ENCODE peak calls at places on chromosomes 16 and 17, in eight cellular contexts. One of them, this sample, is unnamed.

GRCh38 chr17:40542562-40543411 is 22.5 kb downstream of the CCR7 start:
- DNase-seq in IMR-90: peak
- DNase-seq in fibroblast of lung: peak
- DNase-seq in neural progenitor cell: no peak
- DNase-seq in K562: no peak
- DNase-seq in uterus: peak
- DNase-seq in cardiac muscle cell: peak
- DNase-seq in gastrocnemius medialis: peak
- DNase-seq in this sample: no peak

GRCh38 chr17:965311-965989 is 14.1 kb downstream of the NXN start:
- DNase-seq in neural progenitor cell: no peak
- DNase-seq in IMR-90: peak
- DNase-seq in uterus: no peak
- DNase-seq in fibroblast of lung: peak
- DNase-seq in K562: no peak
- DNase-seq in gastrocnemius medialis: no peak
- DNase-seq in cardiac muscle cell: no peak
- DNase-seq in this sample: no peak

GRCh38 chr17:79619196-79619595 is 8.3 kb upstream of the RBFOX3 start:
- DNase-seq in gastrocnemius medialis: no peak
- DNase-seq in uterus: peak
- DNase-seq in K562: no peak
- DNase-seq in neural progenitor cell: no peak
- DNase-seq in IMR-90: no peak
- DNase-seq in fibroblast of lung: no peak
- DNase-seq in cardiac muscle cell: no peak
- DNase-seq in this sample: no peak

GRCh38 chr16:83971165-83972130 is 3.4 kb downstream of the NECAB2 start:
- DNase-seq in gastrocnemius medialis: no peak
- DNase-seq in cardiac muscle cell: no peak
- DNase-seq in uterus: no peak
- DNase-seq in K562: no peak
- DNase-seq in neural progenitor cell: peak
- DNase-seq in IMR-90: no peak
- DNase-seq in fibroblast of lung: no peak
- DNase-seq in this sample: no peak

GRCh38 chr17:39209317-39210092 is 9.4 kb downstream of the RPL19 start:
- DNase-seq in cardiac muscle cell: peak
- DNase-seq in K562: peak
- DNase-seq in uterus: peak
- DNase-seq in fibroblast of lung: peak
- DNase-seq in neural progenitor cell: peak
- DNase-seq in IMR-90: peak
- DNase-seq in gastrocnemius medialis: peak
- DNase-seq in this sample: no peak

GRCh38 chr17:18235743-18236256 is 10.4 kb downstream of the LLGL1 start:
- DNase-seq in cardiac muscle cell: peak
- DNase-seq in neural progenitor cell: no peak
- DNase-seq in K562: no peak
- DNase-seq in uterus: no peak
- DNase-seq in fibroblast of lung: peak
- DNase-seq in IMR-90: peak
- DNase-seq in gastrocnemius medialis: no peak
- DNase-seq in this sample: no peak

GRCh38 chr17:3766783-3767182 is 34.2 kb downstream of the ITGAE start:
- DNase-seq in cardiac muscle cell: no peak
- DNase-seq in K562: no peak
- DNase-seq in uterus: no peak
- DNase-seq in gastrocnemius medialis: no peak
- DNase-seq in IMR-90: no peak
- DNase-seq in neural progenitor cell: no peak
- DNase-seq in fibroblast of lung: no peak
- DNase-seq in this sample: no peak

GRCh38 chr17:67293251-67294203 is 48.5 kb upstream of the HELZ start:
- DNase-seq in fibroblast of lung: peak
- DNase-seq in uterus: peak
- DNase-seq in K562: peak
- DNase-seq in IMR-90: peak
- DNase-seq in gastrocnemius medialis: peak
- DNase-seq in cardiac muscle cell: peak
- DNase-seq in neural progenitor cell: peak
- DNase-seq in this sample: peak

GRCh38 chr16:24114876-24115275 is 141.3 kb upstream of the CACNG3 start:
- DNase-seq in K562: no peak
- DNase-seq in uterus: no peak
- DNase-seq in gastrocnemius medialis: no peak
- DNase-seq in cardiac muscle cell: no peak
- DNase-seq in neural progenitor cell: no peak
- DNase-seq in fibroblast of lung: no peak
- DNase-seq in IMR-90: no peak
- DNase-seq in this sample: no peak

GRCh38 chr17:57903961-57904360 is 51.3 kb downstream of the CUEDC1 start:
- DNase-seq in neural progenitor cell: no peak
- DNase-seq in fibroblast of lung: no peak
- DNase-seq in K562: no peak
- DNase-seq in IMR-90: no peak
- DNase-seq in cardiac muscle cell: no peak
- DNase-seq in gastrocnemius medialis: no peak
- DNase-seq in uterus: no peak
- DNase-seq in this sample: no peak

GRCh38 chr16:50469121-50469743 is 79.0 kb upstream of the NKD1 start:
- DNase-seq in uterus: no peak
- DNase-seq in gastrocnemius medialis: no peak
- DNase-seq in K562: no peak
- DNase-seq in neural progenitor cell: no peak
- DNase-seq in IMR-90: no peak
- DNase-seq in cardiac muscle cell: no peak
- DNase-seq in fibroblast of lung: no peak
- DNase-seq in this sample: no peak

GRCh38 chr16:28092721-28093382 is 29.3 kb upstream of the GSG1L start:
- DNase-seq in gastrocnemius medialis: no peak
- DNase-seq in uterus: no peak
- DNase-seq in neural progenitor cell: no peak
- DNase-seq in K562: no peak
- DNase-seq in cardiac muscle cell: no peak
- DNase-seq in IMR-90: no peak
- DNase-seq in fibroblast of lung: no peak
- DNase-seq in this sample: no peak

GRCh38 chr17:6392609-6393367 is 42.1 kb downstream of the AIPL1 start:
- DNase-seq in K562: no peak
- DNase-seq in neural progenitor cell: no peak
- DNase-seq in fibroblast of lung: no peak
- DNase-seq in cardiac muscle cell: no peak
- DNase-seq in gastrocnemius medialis: no peak
- DNase-seq in IMR-90: no peak
- DNase-seq in uterus: no peak
- DNase-seq in this sample: no peak

GRCh38 chr16:89319883-89320716 is 102.6 kb downstream of the ZNF778 start:
- DNase-seq in gastrocnemius medialis: no peak
- DNase-seq in fibroblast of lung: peak
- DNase-seq in cardiac muscle cell: peak
- DNase-seq in K562: peak
- DNase-seq in uterus: peak
- DNase-seq in IMR-90: peak
- DNase-seq in neural progenitor cell: no peak
- DNase-seq in this sample: no peak

GRCh38 chr17:79356839-79357447 is 253.9 kb downstream of the RBFOX3 start:
- DNase-seq in neural progenitor cell: no peak
- DNase-seq in K562: no peak
- DNase-seq in uterus: no peak
- DNase-seq in cardiac muscle cell: no peak
- DNase-seq in fibroblast of lung: no peak
- DNase-seq in gastrocnemius medialis: no peak
- DNase-seq in IMR-90: no peak
- DNase-seq in this sample: no peak

DNA sequence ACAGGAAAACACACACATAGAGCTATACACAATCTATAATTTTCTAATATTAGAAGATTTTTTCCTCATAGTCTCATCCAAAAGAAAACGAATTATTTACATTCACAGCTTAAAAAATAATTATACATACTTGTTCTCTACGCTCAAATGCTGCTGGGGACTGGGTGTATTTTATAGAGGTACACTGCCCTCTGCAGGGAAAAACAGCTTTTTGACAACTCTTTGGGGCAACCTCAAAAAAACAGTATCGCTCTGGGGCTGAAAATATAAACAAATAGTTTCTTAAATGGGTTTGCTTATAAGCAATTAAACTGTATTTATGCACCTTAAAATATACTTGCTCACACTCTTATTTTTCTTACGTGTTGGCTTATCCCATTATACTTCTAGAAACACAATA is 261.8 kb upstream of the PSMD7 start:
- DNase-seq in uterus: no peak
- DNase-seq in cardiac muscle cell: peak
- DNase-seq in neural progenitor cell: peak
- DNase-seq in gastrocnemius medialis: no peak
- DNase-seq in K562: peak
- DNase-seq in fibroblast of lung: peak
- DNase-seq in IMR-90: peak
- DNase-seq in this sample: peak
- TF ChIP-seq CTCF in uterus: peak
- TF ChIP-seq CTCF in cardiac muscle cell: peak
- TF ChIP-seq CTCF in neural progenitor cell: peak
- TF ChIP-seq CTCF in gastrocnemius medialis: no peak
- TF ChIP-seq CTCF in K562: peak
- TF ChIP-seq CTCF in fibroblast of lung: peak
- TF ChIP-seq CTCF in IMR-90: peak
- TF ChIP-seq CTCF in this sample: peak

GRCh38 chr17:8740486-8740885 is 4.2 kb downstream of the CCDC42 start:
- DNase-seq in cardiac muscle cell: no peak
- DNase-seq in IMR-90: no peak
- DNase-seq in K562: no peak
- DNase-seq in gastrocnemius medialis: no peak
- DNase-seq in fibroblast of lung: no peak
- DNase-seq in uterus: no peak
- DNase-seq in neural progenitor cell: peak
- DNase-seq in this sample: no peak
- TF ChIP-seq CTCF in cardiac muscle cell: no peak
- TF ChIP-seq CTCF in IMR-90: no peak
- TF ChIP-seq CTCF in K562: no peak
- TF ChIP-seq CTCF in gastrocnemius medialis: no peak
- TF ChIP-seq CTCF in fibroblast of lung: no peak
- TF ChIP-seq CTCF in uterus: no peak
- TF ChIP-seq CTCF in neural progenitor cell: no peak
- TF ChIP-seq CTCF in this sample: no peak

GRCh38 chr17:73954981-73955380 is 248.5 kb upstream of the RPL38 start:
- DNase-seq in gastrocnemius medialis: no peak
- DNase-seq in K562: no peak
- DNase-seq in cardiac muscle cell: no peak
- DNase-seq in neural progenitor cell: no peak
- DNase-seq in IMR-90: no peak
- DNase-seq in uterus: no peak
- DNase-seq in fibroblast of lung: no peak
- DNase-seq in this sample: no peak

GRCh38 chr17:73957564-73957963 is 245.9 kb upstream of the RPL38 start:
- DNase-seq in IMR-90: no peak
- DNase-seq in neural progenitor cell: no peak
- DNase-seq in cardiac muscle cell: no peak
- DNase-seq in gastrocnemius medialis: no peak
- DNase-seq in K562: no peak
- DNase-seq in uterus: no peak
- DNase-seq in fibroblast of lung: no peak
- DNase-seq in this sample: no peak

GRCh38 chr17:73956169-73956568 is 247.3 kb upstream of the RPL38 start:
- DNase-seq in cardiac muscle cell: no peak
- DNase-seq in uterus: no peak
- DNase-seq in neural progenitor cell: no peak
- DNase-seq in gastrocnemius medialis: no peak
- DNase-seq in K562: no peak
- DNase-seq in IMR-90: no peak
- DNase-seq in fibroblast of lung: no peak
- DNase-seq in this sample: no peak

GRCh38 chr17:73956595-73957465 is 246.6 kb upstream of the RPL38 start:
- DNase-seq in gastrocnemius medialis: no peak
- DNase-seq in fibroblast of lung: peak
- DNase-seq in uterus: no peak
- DNase-seq in K562: peak
- DNase-seq in cardiac muscle cell: peak
- DNase-seq in neural progenitor cell: peak
- DNase-seq in IMR-90: no peak
- DNase-seq in this sample: peak

DNA sequence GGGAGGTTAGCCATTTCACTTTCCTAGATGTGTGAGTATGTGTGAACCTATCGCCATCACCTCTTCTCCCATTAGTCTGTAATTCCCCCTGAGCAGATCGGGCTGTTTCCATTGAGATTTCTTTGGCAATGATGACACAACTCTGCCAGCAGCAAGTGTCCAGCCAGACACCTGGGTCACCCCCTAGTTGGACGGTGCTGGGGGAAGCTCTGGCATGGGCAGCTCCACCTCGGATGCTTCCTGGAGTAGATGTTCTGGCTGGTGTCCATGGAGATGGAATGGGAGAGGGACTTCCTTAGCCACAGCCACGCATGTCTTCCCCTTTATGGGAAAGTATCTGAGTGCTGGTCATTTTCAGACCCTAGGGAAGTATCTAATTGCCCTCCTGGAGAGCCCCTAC is 247.9 kb upstream of the RPL38 start:
- DNase-seq in fibroblast of lung: no peak
- DNase-seq in uterus: no peak
- DNase-seq in IMR-90: no peak
- DNase-seq in cardiac muscle cell: no peak
- DNase-seq in K562: no peak
- DNase-seq in neural progenitor cell: no peak
- DNase-seq in gastrocnemius medialis: no peak
- DNase-seq in this sample: no peak
- TF ChIP-seq CTCF in fibroblast of lung: no peak
- TF ChIP-seq CTCF in uterus: no peak
- TF ChIP-seq CTCF in IMR-90: no peak
- TF ChIP-seq CTCF in cardiac muscle cell: no peak
- TF ChIP-seq CTCF in K562: no peak
- TF ChIP-seq CTCF in neural progenitor cell: no peak
- TF ChIP-seq CTCF in gastrocnemius medialis: no peak
- TF ChIP-seq CTCF in this sample: no peak

GRCh38 chr16:48025359-48025758 is 130.4 kb downstream of the ABCC12 start:
- DNase-seq in fibroblast of lung: no peak
- DNase-seq in cardiac muscle cell: no peak
- DNase-seq in neural progenitor cell: no peak
- DNase-seq in IMR-90: no peak
- DNase-seq in uterus: no peak
- DNase-seq in K562: no peak
- DNase-seq in gastrocnemius medialis: no peak
- DNase-seq in this sample: no peak

GRCh38 chr16:48024042-48024441 is 131.8 kb downstream of the ABCC12 start:
- DNase-seq in K562: no peak
- DNase-seq in neural progenitor cell: no peak
- DNase-seq in cardiac muscle cell: no peak
- DNase-seq in IMR-90: no peak
- DNase-seq in uterus: no peak
- DNase-seq in gastrocnemius medialis: no peak
- DNase-seq in fibroblast of lung: no peak
- DNase-seq in this sample: no peak

GRCh38 chr16:48035142-48035541 is 120.7 kb downstream of the ABCC12 start:
- DNase-seq in fibroblast of lung: no peak
- DNase-seq in uterus: no peak
- DNase-seq in gastrocnemius medialis: no peak
- DNase-seq in cardiac muscle cell: no peak
- DNase-seq in K562: no peak
- DNase-seq in neural progenitor cell: no peak
- DNase-seq in IMR-90: no peak
- DNase-seq in this sample: no peak

GRCh38 chr16:48030926-48031325 is 124.9 kb downstream of the ABCC12 start:
- DNase-seq in uterus: no peak
- DNase-seq in K562: no peak
- DNase-seq in gastrocnemius medialis: no peak
- DNase-seq in neural progenitor cell: no peak
- DNase-seq in fibroblast of lung: no peak
- DNase-seq in IMR-90: no peak
- DNase-seq in cardiac muscle cell: no peak
- DNase-seq in this sample: no peak

GRCh38 chr16:48029768-48030167 is 126.0 kb downstream of the ABCC12 start:
- DNase-seq in fibroblast of lung: no peak
- DNase-seq in uterus: no peak
- DNase-seq in neural progenitor cell: no peak
- DNase-seq in K562: no peak
- DNase-seq in gastrocnemius medialis: no peak
- DNase-seq in cardiac muscle cell: no peak
- DNase-seq in IMR-90: no peak
- DNase-seq in this sample: no peak
- TF ChIP-seq CTCF in fibroblast of lung: no peak
- TF ChIP-seq CTCF in uterus: no peak
- TF ChIP-seq CTCF in neural progenitor cell: no peak
- TF ChIP-seq CTCF in K562: no peak
- TF ChIP-seq CTCF in gastrocnemius medialis: no peak
- TF ChIP-seq CTCF in cardiac muscle cell: no peak
- TF ChIP-seq CTCF in IMR-90: peak
- TF ChIP-seq CTCF in this sample: no peak

This sample was measured in endothelial cell.